ENCODE peak calls at places on chromosomes 5 and 9, in six cellular contexts. Y is mammary epithelial cell, G is germinal center, Z is Right ventricle myocardium superior, I is NT2/D1, N is NCI-H2171 treated with DMSO at 0.1 percent for 48 hours. J is an unnamed sample.

GRCh38 chr9:107650321-107650720 is 160.8 kb upstream of the KLF4 start:
- DNase-seq in I (no peak), G (no peak), N (no peak), Y (no peak), Z (no peak), J (peak; percentile 70)

GRCh38 chr9:134469041-134469875 is 143.0 kb downstream of the RXRA start:
- DNase-seq in Y (no peak), G (no peak), N (no peak), I (no peak), Z (peak; percentile 74), J (peak; percentile 65)

GRCh38 chr5:73499187-73499586 is 945 bp downstream of the BTF3 start:
- DNase-seq in I (no peak), N (no peak), G (no peak), Z (no peak), Y (no peak), J (no peak)

GRCh38 chr9:20508242-20508641 is 114.1 kb downstream of the MLLT3 start:
- DNase-seq in G (no peak), I (no peak), N (peak; percentile 22), Z (no peak), Y (no peak), J (no peak)

GRCh38 chr5:80704221-80704620 is 49.4 kb upstream of the DHFR start:
- DNase-seq in I (no peak), G (no peak), N (no peak), Z (no peak), Y (no peak), J (no peak)

GRCh38 chr5:136382791-136383190 is 17.4 kb upstream of the TRPC7 start:
- DNase-seq in G (no peak), N (no peak), Z (no peak), I (no peak), Y (no peak), J (no peak)

GRCh38 chr9:36934478-36935065 is 99.5 kb downstream of the PAX5 start:
- DNase-seq in I (no peak), Y (no peak), G (no peak), Z (no peak), N (peak; percentile 61), J (no peak)

GRCh38 chr5:141557681-141558136 is 61.1 kb downstream of the DIAPH1 start:
- DNase-seq in Z (peak; percentile 88), I (peak; percentile 68), Y (peak; percentile 99), G (peak; percentile 40), N (peak; percentile 71), J (peak; percentile 96)

GRCh38 chr5:149632311-149633251 is 51.3 kb downstream of the ARHGEF37 start:
- DNase-seq in Y (peak; percentile 98), N (no peak), G (no peak), I (peak; percentile 20), Z (no peak), J (no peak)

GRCh38 chr9:89714316-89714715 is 109.5 kb downstream of the GADD45G start:
- DNase-seq in Y (peak; percentile 41), Z (no peak), G (no peak), N (no peak), I (no peak), J (no peak)

GRCh38 chr9:105187781-105188180 is 56.7 kb upstream of the SLC44A1 start:
- DNase-seq in I (no peak), G (no peak), Z (no peak), N (no peak), Y (peak; percentile 50), J (no peak)

GRCh38 chr9:126230692-126231091 is 95.9 kb upstream of the MVB12B start:
- DNase-seq in G (no peak), Y (no peak), Z (no peak), N (no peak), I (no peak), J (no peak)

GRCh38 chr9:107224252-107224651 is 58.8 kb upstream of the RAD23B start:
- DNase-seq in Z (no peak), G (no peak), Y (no peak), I (no peak), N (no peak), J (no peak)

GRCh38 chr5:78626009-78626571 is 22.5 kb downstream of the LHFPL2 start:
- DNase-seq in N (no peak), Z (no peak), G (no peak), I (no peak), Y (no peak), J (no peak)

GRCh38 chr5:168734657-168735344 is 155.6 kb upstream of the PANK3 start:
- DNase-seq in Z (peak; percentile 81), G (peak; percentile 40), N (peak; percentile 55), Y (no peak), I (no peak), J (no peak)